ENCODE peak calls at places on chromosomes 11 and 22, in seven cellular contexts. I is neural progenitor cell; U is CD8-positive, alpha-beta T cell; M is heart right ventricle; A is MM.1S; D is HAP-1; G is heart left ventricle. V is an unnamed sample. For H3K36me3 and H3K4me1, the result is how much of the 10 kb centered on the place peaks cover.

GRCh38 chr22:38705235-38706100 is at the start of gene GTPBP1:
- DNase-seq in M (peak), I (peak), A (peak), D (peak), U (peak), G (peak), V (peak)

GRCh38 chr11:116701297-116701801 is 71.4 kb downstream of the BUD13 start:
- DNase-seq in I (no peak), U (no peak), M (no peak), A (no peak), D (no peak), G (no peak), V (peak)

GRCh38 chr22:31153357-31153756 is 6.6 kb upstream of the RNF185 start:
- DNase-seq in U (no peak), G (no peak), A (no peak), M (no peak), D (no peak), I (no peak), V (no peak)

GRCh38 chr11:93498099-93499040 is 44.8 kb downstream of the SMCO4 start:
- DNase-seq in M (no peak), D (peak), G (no peak), U (no peak), A (no peak), I (peak), V (no peak)

GRCh38 chr11:108854366-108854765 is 189.5 kb downstream of the DDX10 start:
- DNase-seq in I (no peak), D (no peak), U (no peak), G (no peak), M (no peak), A (peak), V (no peak)

GRCh38 chr11:126926376-126926791 is 74.2 kb downstream of the KIRREL3 start:
- DNase-seq in U (no peak), A (no peak), I (no peak), M (no peak), D (no peak), G (no peak), V (no peak)

GRCh38 chr11:27215471-27216267 is 147.3 kb downstream of the CCDC34 start:
- DNase-seq in M (peak), D (no peak), I (no peak), U (no peak), A (no peak), G (peak), V (peak)

GRCh38 chr22:26995222-26995621 is 337.8 kb downstream of the MIAT start:
- DNase-seq in A (no peak), M (no peak), I (no peak), U (no peak), D (no peak), G (no peak), V (no peak)

GRCh38 chr11:45754261-45754709 is 50.7 kb upstream of the SLC35C1 start:
- DNase-seq in G (peak), I (no peak), M (peak), D (no peak), A (no peak), U (no peak), V (peak)

GRCh38 chr22:50739894-50740293 is 1.9 kb downstream of the ACR start:
- DNase-seq in G (no peak), M (no peak), A (no peak), I (no peak), U (no peak), D (no peak), V (peak)

GRCh38 chr11:132358573-132358953 is 988.1 kb downstream of the NTM start:
- DNase-seq in G (no peak), A (no peak), M (no peak), D (no peak), I (no peak), U (no peak), V (no peak)

GRCh38 chr11:723120-723883 is 17.3 kb downstream of the EPS8L2 start:
- DNase-seq in M (no peak), I (peak), A (peak), U (peak), D (peak), G (no peak), V (peak)

GRCh38 chr11:71936825-71937224 is 8.0 kb downstream of the RNF121 start:
- DNase-seq in D (no peak), I (no peak), G (no peak), M (no peak), A (no peak), U (no peak), V (no peak)

GRCh38 chr11:9815486-9816136 is 151.7 kb downstream of the SWAP70 start:
- DNase-seq in M (no peak), A (no peak), D (no peak), U (no peak), I (no peak), G (no peak), V (no peak)

GRCh38 chr11:72000591-72000867 is 1.8 kb downstream of the IL18BP start:
- DNase-seq in I (no peak), M (no peak), U (no peak), G (no peak), D (no peak), A (no peak), V (no peak)

GRCh38 chr11:72111803-72112540 is 523 bp downstream of the ANAPC15 start:
- DNase-seq in D (peak), A (peak), M (peak), U (no peak), I (peak), G (peak), V (peak)

GRCh38 chr22:27883656-27884350 is 35.3 kb downstream of the PITPNB start:
- DNase-seq in A (no peak), U (no peak), G (no peak), I (no peak), D (no peak), M (no peak), V (no peak)

GRCh38 chr22:19038728-19039447 is 83.3 kb downstream of the DGCR2 start:
- DNase-seq in A (no peak), G (no peak), I (no peak), U (no peak), D (no peak), M (no peak), V (peak)

GRCh38 chr22:30435674-30436126 is 10.1 kb downstream of the MTFP1 start:
- DNase-seq in I (no peak), A (peak), U (peak), D (peak), M (no peak), G (peak), V (peak)

GRCh38 chr22:38214248-38215056 is 12.7 kb downstream of the MAFF start:
- DNase-seq in M (peak), G (peak), U (peak), D (peak), I (peak), A (peak), V (peak)

GRCh38 chr22:20976291-20976877 is 5.7 kb upstream of the LZTR1 start:
- DNase-seq in G (no peak), A (no peak), D (no peak), I (no peak), M (no peak), U (no peak), V (no peak)

GRCh38 chr11:2932850-2933251 is 3.6 kb upstream of the PHLDA2 start:
- DNase-seq in A (no peak), G (peak), M (no peak), I (no peak), D (no peak), U (no peak), V (peak)

GRCh38 chr11:93481279-93481678 is 61.9 kb downstream of the SMCO4 start:
- DNase-seq in U (no peak), D (no peak), I (no peak), M (no peak), G (no peak), A (no peak), V (no peak)

GRCh38 chr22:49107961-49108530 is 719.6 kb downstream of the BRD1 start:
- DNase-seq in I (no peak), G (no peak), M (no peak), A (no peak), D (no peak), U (no peak), V (no peak)

GRCh38 chr11:2783536-2784082 is 83.8 kb upstream of the KCNQ1OT1 start:
- DNase-seq in D (no peak), A (peak), M (no peak), G (no peak), I (no peak), U (no peak), V (no peak)

GRCh38 chr11:10181811-10182210 is 112.2 kb downstream of the SBF2 start:
- DNase-seq in A (peak), D (no peak), G (no peak), M (no peak), I (no peak), U (no peak), V (no peak)

GRCh38 chr11:8794126-8794525 is 111.5 kb downstream of the RPL27A start:
- DNase-seq in D (no peak), M (no peak), U (no peak), A (no peak), I (no peak), G (no peak), V (no peak)

GRCh38 chr11:33000181-33000580 is 15.5 kb upstream of the DEPDC7 start:
- DNase-seq in I (no peak), M (no peak), G (no peak), D (no peak), A (no peak), U (no peak), V (no peak)

GRCh38 chr11:9901931-9902330 is 238.1 kb downstream of the SWAP70 start:
- DNase-seq in A (no peak), I (no peak), G (no peak), U (no peak), D (peak), M (no peak), V (no peak)

GRCh38 chr22:25478111-25478510 is 86.4 kb upstream of the GRK3 start:
- DNase-seq in M (no peak), D (no peak), I (no peak), U (no peak), G (no peak), A (no peak), V (no peak)

GRCh38 chr22:24156146-24156914 is 25.0 kb upstream of the SUSD2 start:
- DNase-seq in I (peak), G (no peak), A (peak), U (peak), M (no peak), D (no peak), V (peak)

GRCh38 chr11:6602096-6602940 is 1.1 kb downstream of the RRP8 start:
- DNase-seq in I (peak), D (no peak), A (no peak), M (no peak), U (no peak), G (no peak), V (no peak)

GRCh38 chr11:1672613-1673400 is 24.2 kb upstream of the KRTAP5-6 start:
- DNase-seq in M (no peak), I (no peak), U (no peak), A (no peak), D (no peak), G (no peak), V (peak)

GRCh38 chr11:68010058-68011041 is at the start of gene ALDH3B1:
- DNase-seq in A (peak), M (peak), I (peak), U (no peak), D (peak), G (peak), V (peak)

GRCh38 chr22:49334976-49335375 is 492.7 kb downstream of the BRD1 start:
- DNase-seq in I (no peak), D (no peak), M (no peak), U (peak), A (no peak), G (no peak), V (peak)

GRCh38 chr22:49629586-49630447 is 197.9 kb downstream of the BRD1 start:
- DNase-seq in A (no peak), G (peak), I (no peak), U (no peak), M (no peak), D (no peak), V (peak)

GRCh38 chr11:102882389-102883024 is 7.7 kb upstream of the MMP12 start:
- DNase-seq in A (no peak), G (no peak), U (no peak), I (no peak), M (no peak), D (no peak), V (no peak)

GRCh38 chr11:59901306-59901705 is 22.7 kb downstream of the OOSP3 start:
- DNase-seq in D (peak), G (no peak), U (no peak), I (no peak), M (no peak), A (no peak), V (no peak)

GRCh38 chr11:134712228-134713145 is 300.4 kb upstream of the B3GAT1 start:
- DNase-seq in I (no peak), A (no peak), D (no peak), G (no peak), M (no peak), U (no peak), V (no peak)

GRCh38 chr11:64533501-64533900 is 57.5 kb upstream of the SLC22A12 start:
- DNase-seq in M (no peak), I (no peak), D (no peak), U (no peak), A (no peak), G (no peak), V (peak)

GRCh38 chr11:64534391-64534801 is 56.6 kb upstream of the SLC22A12 start:
- DNase-seq in M (no peak), U (no peak), D (no peak), G (no peak), I (no peak), A (no peak), V (peak)

GRCh38 chr11:64529559-64530520 is 61.2 kb upstream of the SLC22A12 start:
- DNase-seq in M (no peak), I (no peak), G (no peak), A (no peak), U (no peak), D (no peak), V (peak)

GRCh38 chr11:64531422-64531821 is 59.6 kb upstream of the SLC22A12 start:
- DNase-seq in D (no peak), A (no peak), I (no peak), M (no peak), U (no peak), G (no peak), V (no peak)

GRCh38 chr11:64531906-64532312 is 59.1 kb upstream of the SLC22A12 start:
- DNase-seq in I (no peak), D (no peak), U (no peak), G (no peak), A (no peak), M (no peak), V (peak)
- H3K36me3 ChIP-seq in I (under half), D (under half), U (under half), G (under half), A (under half), M (under half), V (under half)

GRCh38 chr22:17921871-17922821 is 102.2 kb downstream of the MICAL3 start:
- DNase-seq in M (peak), G (peak), U (no peak), D (peak), A (no peak), I (peak), V (no peak)
- H3K4me1 ChIP-seq in M (half or more), G (half or more), U (under half), D (under half), A (under half), I (under half), V (half or more)

DNA sequence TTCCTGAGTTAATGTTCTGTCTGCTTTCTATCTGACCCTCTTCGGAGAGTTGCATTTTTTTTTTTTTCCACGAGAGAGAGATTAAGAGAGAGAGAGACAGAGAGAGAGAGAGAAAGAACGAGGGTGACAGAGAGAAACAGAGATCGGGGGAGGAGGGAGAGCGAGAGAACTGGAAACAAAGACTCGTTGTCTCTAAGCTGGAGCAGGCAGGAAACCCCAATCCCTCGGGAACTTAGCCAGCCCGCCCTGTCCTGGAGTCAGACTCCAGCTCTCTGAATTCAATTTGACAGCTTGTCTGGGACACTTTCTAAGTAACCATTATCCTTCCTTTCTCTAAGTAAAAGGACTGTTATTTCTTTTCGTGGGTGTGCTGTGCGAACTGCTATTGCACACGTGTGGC is 76.9 kb downstream of the KCNJ1 start:
- DNase-seq in U (no peak), M (peak), A (no peak), G (peak), D (peak), I (peak), V (no peak)
- H3K36me3 ChIP-seq in U (under half), M (half or more), A (under half), G (under half), D (under half), I (under half), V (half or more)

GRCh38 chr11:111400595-111400994 is 21.5 kb upstream of the POU2AF1 start:
- DNase-seq in D (no peak), I (no peak), G (no peak), U (no peak), A (no peak), M (no peak), V (no peak)
- H3K4me1 ChIP-seq in D (under half), I (under half), G (under half), U (under half), A (under half), M (under half), V (under half)

GRCh38 chr22:44407404-44408226 is 90.4 kb downstream of the RTL6 start:
- DNase-seq in U (no peak), I (no peak), A (no peak), G (peak), M (no peak), D (no peak), V (peak)
- H3K36me3 ChIP-seq in U (under half), I (under half), A (under half), G (under half), M (under half), D (under half), V (under half)

GRCh38 chr11:125299821-125300220 is 135.3 kb downstream of the PKNOX2 start:
- DNase-seq in I (no peak), G (no peak), A (no peak), U (no peak), M (no peak), D (no peak), V (no peak)
- H3K4me1 ChIP-seq in I (under half), G (under half), A (under half), U (under half), M (under half), D (under half), V (under half)

DNA sequence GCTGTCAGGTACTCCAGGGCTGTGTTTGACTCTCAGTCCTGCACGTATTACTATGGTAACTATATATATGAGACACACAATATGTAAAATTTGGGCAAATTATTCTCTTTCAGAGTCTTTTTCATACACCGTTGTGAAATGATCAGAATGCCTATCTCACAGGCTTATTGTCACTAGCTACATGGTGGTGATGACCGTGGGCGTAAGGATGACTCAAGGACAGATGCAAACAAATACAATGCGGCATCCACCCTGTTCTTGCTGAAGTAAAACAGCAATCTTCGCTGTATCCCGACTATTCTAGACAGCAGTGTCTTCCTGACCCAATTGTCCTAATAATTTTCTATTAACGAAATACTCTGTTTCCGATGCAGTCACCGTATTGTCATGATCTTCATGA is 79.5 kb downstream of the ZC3H12C start:
- DNase-seq in G (no peak), A (no peak), M (no peak), I (no peak), D (no peak), U (no peak), V (no peak)
- H3K36me3 ChIP-seq in G (under half), A (under half), M (under half), I (under half), D (under half), U (under half), V (under half)

GRCh38 chr22:33770723-33771122 is 149.6 kb downstream of the LARGE1 start:
- DNase-seq in A (no peak), G (no peak), M (no peak), I (no peak), D (no peak), U (no peak), V (no peak)
- H3K4me1 ChIP-seq in A (under half), G (under half), M (under half), I (under half), D (under half), U (under half), V (under half)

DNA sequence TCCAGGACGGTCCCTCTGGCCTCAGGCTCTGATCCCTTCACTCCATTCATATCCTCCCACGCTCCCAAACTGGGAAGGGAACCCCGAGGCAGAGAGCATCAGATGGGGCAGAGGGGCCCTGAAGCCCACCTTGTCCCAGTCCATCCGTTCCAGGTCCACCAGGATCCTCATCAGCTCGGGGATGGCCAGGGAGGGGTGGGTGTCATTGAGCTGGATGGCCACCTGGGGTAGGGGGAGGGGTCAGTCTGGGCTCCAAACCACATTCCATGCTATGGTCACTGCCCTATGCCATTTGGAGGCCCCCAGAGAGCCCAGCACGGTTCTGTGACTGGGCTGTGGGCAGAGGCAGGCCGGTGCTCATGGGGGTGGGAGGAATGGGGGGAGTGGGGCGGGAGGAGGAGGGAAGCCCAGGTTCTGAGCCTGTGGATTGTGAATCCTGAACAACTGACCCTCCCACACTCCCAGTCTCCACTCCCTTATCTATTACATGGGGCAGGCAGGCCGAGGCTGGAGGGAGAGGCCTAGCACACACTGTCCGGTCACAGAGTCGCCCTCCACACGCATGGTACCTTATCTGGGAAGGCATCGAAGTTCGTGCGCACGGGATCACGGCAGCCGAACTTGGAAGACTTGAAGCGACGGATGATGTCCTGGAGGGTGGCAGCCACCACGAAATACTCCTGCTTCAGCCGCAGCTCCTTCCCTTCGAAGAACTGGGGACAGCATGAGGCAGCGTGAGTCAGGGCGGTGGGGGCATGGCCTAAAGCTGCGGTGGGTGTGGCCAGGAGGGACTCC is 5.5 kb downstream of the PYGM start:
- DNase-seq in I (no peak), D (no peak), U (no peak), A (no peak), G (no peak), M (no peak), V (no peak)
- H3K36me3 ChIP-seq in I (under half), D (under half), U (under half), A (under half), G (under half), M (under half), V (under half)

GRCh38 chr11:76201672-76202412 is 4.5 kb downstream of the WNT11 start:
- DNase-seq in D (no peak), G (no peak), U (no peak), A (no peak), M (peak), I (no peak), V (peak)
- H3K4me1 ChIP-seq in D (under half), G (under half), U (under half), A (under half), M (under half), I (under half), V (under half)

V was measured in lower lobe of right lung.